ENCODE peak calls at places on chromosomes 3 and 15, in seven cellular contexts. F, W, V, I, O, Y and X are unnamed samples.

GRCh38 chr3:151058742-151059141 is 26.7 kb upstream of the MED12L start:
- DNase-seq in W (no peak), F (no peak), I (no peak), O (no peak), V (no peak), Y (no peak), X (no peak)

GRCh38 chr3:27357665-27358258 is 11.4 kb downstream of the NEK10 start:
- DNase-seq in Y (peak; percentile 54), V (peak; percentile 68), W (peak; percentile 37), F (peak; percentile 66), O (peak; percentile 62), I (peak; percentile 56), X (peak; percentile 49)

GRCh38 chr3:136194409-136195257 is 1.5 kb downstream of the MSL2 start:
- DNase-seq in I (peak; percentile 34), F (peak; percentile 55), W (no peak), V (peak; percentile 88), Y (peak; percentile 19), O (peak; percentile 43), X (peak; percentile 37)

GRCh38 chr15:43889072-43889471 is 62.3 kb downstream of the WDR76 start:
- DNase-seq in O (no peak), F (no peak), Y (no peak), W (no peak), V (no peak), I (no peak), X (peak; percentile 59)

GRCh38 chr15:67359431-67360082 is 105.0 kb downstream of the IQCH start:
- DNase-seq in V (no peak), F (no peak), Y (peak; percentile 24), W (no peak), I (no peak), O (no peak), X (no peak)

GRCh38 chr3:117995795-117996194 is 1038.9 kb downstream of the IGSF11 start:
- DNase-seq in V (no peak), Y (no peak), I (no peak), W (no peak), F (peak; percentile 24), O (no peak), X (no peak)

GRCh38 chr15:58746174-58746573 is 3.3 kb downstream of the ADAM10 start:
- DNase-seq in I (no peak), Y (no peak), V (no peak), O (no peak), F (no peak), W (no peak), X (no peak)

GRCh38 chr3:67329358-67329757 is 325.1 kb downstream of the SUCLG2 start:
- DNase-seq in V (no peak), I (no peak), Y (no peak), W (no peak), F (no peak), O (no peak), X (no peak)

GRCh38 chr15:85044251-85044853 is 62.7 kb downstream of the PDE8A start:
- DNase-seq in F (peak; percentile 83), Y (peak; percentile 59), W (no peak), O (peak; percentile 61), I (peak; percentile 46), V (peak; percentile 56), X (peak; percentile 49)

GRCh38 chr15:88932875-88933330 is 19.7 kb upstream of the MFGE8 start:
- DNase-seq in I (no peak), V (no peak), W (no peak), Y (no peak), F (no peak), O (no peak), X (no peak)

DNA sequence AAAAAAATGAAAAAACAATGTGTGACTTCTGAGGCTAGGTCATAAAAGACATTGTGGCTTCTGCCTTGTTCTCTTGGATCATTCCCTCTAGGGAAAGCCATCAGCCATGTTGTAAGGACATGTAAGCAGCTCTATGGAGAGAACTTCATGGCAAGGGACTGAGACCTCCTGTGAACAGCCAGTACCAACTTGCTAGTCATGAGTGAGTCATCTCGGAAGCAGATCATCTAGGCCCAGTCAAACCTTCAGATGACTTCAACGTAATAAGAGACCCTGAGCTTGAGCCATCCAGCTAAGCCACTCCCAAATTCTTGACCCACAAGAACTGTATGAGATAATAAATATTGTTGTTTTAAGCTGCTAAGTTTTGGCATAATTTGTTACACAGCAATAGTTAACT is 4.9 kb downstream of the MON1A start:
- DNase-seq in W (peak; percentile 47), F (peak; percentile 82), O (no peak), I (no peak), Y (no peak), V (no peak), X (no peak)
- H3K4me3 ChIP-seq in W (no peak overlapping the region), F (no peak overlapping the region), O (no peak overlapping the region), I (no peak overlapping the region), Y (no peak overlapping the region), V (no peak overlapping the region), X (no peak overlapping the region)

DNA sequence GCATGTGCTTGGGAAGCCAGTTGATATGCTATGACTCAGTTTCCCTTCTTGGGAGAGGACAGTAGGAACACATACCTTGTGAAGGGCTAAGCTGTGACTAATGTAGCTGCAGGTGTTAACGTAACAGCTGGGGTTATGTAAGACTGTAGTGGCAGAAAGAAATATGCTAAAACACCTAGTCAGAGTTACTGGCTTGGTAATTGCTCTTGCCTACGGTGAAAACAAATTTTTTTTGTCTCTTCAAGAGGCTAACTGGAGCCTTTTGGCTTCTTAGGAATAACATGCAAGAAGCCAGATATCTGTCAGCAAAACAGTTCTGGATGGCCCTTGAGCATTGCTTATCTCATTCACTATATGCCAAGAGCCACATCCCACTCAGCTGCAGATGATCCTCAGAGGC is 1.4 kb downstream of the MAPKBP1 start:
- DNase-seq in Y (no peak), O (no peak), V (no peak), W (peak; percentile 65), F (peak; percentile 26), I (no peak), X (no peak)
- H3K4me1 ChIP-seq in Y (peaks cover 37% of the 10 kb centered on the region), O (peaks cover 51% of the 10 kb centered on the region), V (peaks cover 54% of the 10 kb centered on the region), W (peaks cover 24% of the 10 kb centered on the region), F (peaks cover 64% of the 10 kb centered on the region), I (peaks cover 33% of the 10 kb centered on the region), X (peaks cover 28% of the 10 kb centered on the region)

DNA sequence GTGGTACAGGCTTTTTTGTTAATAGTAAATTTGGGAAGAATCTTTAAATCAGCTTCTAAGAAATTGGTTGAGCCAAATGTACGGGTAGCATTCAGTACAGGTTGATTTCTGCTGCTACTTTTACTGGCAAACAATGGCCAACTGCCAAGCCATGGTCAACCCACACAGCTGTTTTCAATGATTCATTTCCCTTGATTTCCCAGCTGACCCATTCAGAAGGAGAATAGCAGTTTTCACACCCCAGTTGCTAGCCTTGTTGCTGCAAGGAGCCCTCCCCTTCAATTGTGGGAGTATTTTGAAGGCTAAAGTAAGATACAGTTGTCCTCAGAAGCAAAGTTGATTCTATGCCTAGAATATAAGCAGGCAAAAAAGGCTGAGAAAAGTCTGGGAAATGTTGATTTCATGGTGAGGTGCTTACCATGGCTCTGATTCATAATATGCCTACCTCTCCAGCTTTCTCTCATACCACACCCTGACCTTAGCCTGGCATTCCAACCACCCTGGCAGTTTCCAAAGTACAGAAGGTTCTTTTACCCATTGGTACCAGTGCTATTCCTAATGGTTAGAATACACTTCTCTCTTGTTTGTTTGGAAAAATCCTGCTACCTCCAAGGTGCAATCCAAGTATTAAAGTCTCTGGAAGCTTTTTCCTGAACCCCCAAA is 320.3 kb upstream of the TGFBR2 start:
- DNase-seq in F (peak; percentile 93), V (no peak), I (peak; percentile 60), O (peak; percentile 77), Y (peak; percentile 82), W (peak; percentile 37), X (no peak)
- H3K4me3 ChIP-seq in F (peak overlapping the region; percentile 9), V (no peak overlapping the region), I (no peak overlapping the region), O (no peak overlapping the region), Y (no peak overlapping the region), W (no peak overlapping the region), X (no peak overlapping the region)

GRCh38 chr15:70853855-70854668 is at the start of gene LARP6:
- DNase-seq in F (peak; percentile 74), O (peak; percentile 67), I (no peak), Y (peak; percentile 56), W (no peak), V (no peak), X (peak; percentile 80)

GRCh38 chr15:70854669-70854976 is 666 bp upstream of the LARP6 start:
- DNase-seq in O (no peak), Y (no peak), I (no peak), F (peak; percentile 82), W (no peak), V (no peak), X (no peak)

GRCh38 chr15:70853270-70853854 is 595 bp downstream of the LARP6 start:
- DNase-seq in F (peak; percentile 88), I (no peak), O (no peak), W (no peak), V (no peak), Y (peak; percentile 21), X (no peak)

GRCh38 chr15:70851889-70852288 is 2.1 kb downstream of the LARP6 start:
- DNase-seq in W (no peak), V (no peak), Y (no peak), I (no peak), O (no peak), F (no peak), X (no peak)

GRCh38 chr15:70852501-70853269 is 1.3 kb downstream of the LARP6 start:
- DNase-seq in W (no peak), I (no peak), V (no peak), F (peak; percentile 91), Y (no peak), O (no peak), X (no peak)
- H3K4me1 ChIP-seq in W (peaks cover 36% of the 10 kb centered on the region), I (peaks cover 9% of the 10 kb centered on the region), V (no peaks in the 10 kb centered on the region), F (peaks cover 41% of the 10 kb centered on the region), Y (peaks cover 23% of the 10 kb centered on the region), O (peaks cover 12% of the 10 kb centered on the region), X (no peaks in the 10 kb centered on the region)

DNA sequence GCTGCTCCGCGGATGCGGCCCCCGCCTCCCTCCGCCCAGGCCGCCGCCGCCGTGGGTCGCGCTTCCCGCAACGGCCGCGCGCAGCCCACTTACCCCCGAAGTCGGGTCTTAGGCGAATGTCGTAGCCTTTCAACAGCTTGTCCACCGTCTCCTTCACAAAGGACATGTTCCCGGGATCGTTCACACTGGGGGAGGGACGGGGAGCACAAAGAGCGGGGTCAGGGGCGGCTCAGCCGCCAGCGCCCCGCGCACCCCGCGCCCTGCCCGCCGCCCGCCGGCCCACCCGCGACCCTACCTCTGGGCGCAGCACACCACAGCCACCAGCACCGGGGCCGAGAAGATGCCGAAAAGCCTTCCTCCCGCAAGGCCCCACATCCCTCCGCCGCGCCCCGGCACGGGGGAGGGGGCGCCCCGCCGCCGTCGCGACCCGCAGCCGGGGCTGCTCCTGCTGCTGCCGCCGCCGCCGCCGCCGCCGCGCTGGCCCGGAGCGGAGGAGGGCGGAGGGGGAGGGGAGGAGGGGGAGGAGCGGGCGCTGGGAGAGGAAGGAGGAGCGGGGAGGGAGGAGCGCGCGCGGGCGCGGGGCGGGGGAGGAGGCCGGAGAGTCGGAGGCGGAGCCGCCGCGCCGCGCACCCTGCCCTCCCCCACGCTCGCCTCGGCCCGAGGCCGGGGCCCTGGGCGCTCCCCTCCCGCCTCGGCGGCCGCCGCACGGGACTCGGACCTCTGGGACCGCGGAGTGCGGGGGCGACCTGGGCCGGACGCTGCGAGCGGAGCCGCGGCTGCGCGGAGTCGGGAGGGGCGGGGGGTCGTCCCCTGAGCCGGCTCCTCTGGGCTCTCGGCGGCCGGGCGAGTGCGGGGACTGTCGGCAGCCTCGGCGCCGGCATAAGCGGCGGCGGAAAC is at the start of gene GABRB3:
- DNase-seq in W (no peak), Y (peak; percentile 69), O (peak; percentile 69), I (peak; percentile 40), V (no peak), F (peak; percentile 12), X (no peak)
- H3K4me3 ChIP-seq in W (no peak within 1 kb of the TSS), Y (peak within 1 kb of the TSS; percentile 22), O (peak within 1 kb of the TSS; percentile 56), I (peak within 1 kb of the TSS; percentile 21), V (no peak within 1 kb of the TSS), F (no peak within 1 kb of the TSS), X (no peak within 1 kb of the TSS)